ENCODE peak calls at places on chromosomes 6 and 20, in nine cellular contexts. G is CD8-positive, alpha-beta T cell; M is lower lobe of right lung; A is right lobe of liver; J is stomach; V is neural progenitor cell; K is upper lobe of right lung; E is thyroid gland; U is left lung. R is an unnamed sample.

GRCh38 chr6:134935076-134935475 is 14.8 kb downstream of the ALDH8A1 start:
- DNase-seq in G (no peak), M (no peak), A (no peak), J (no peak), V (no peak), K (no peak), E (no peak), U (no peak), R (no peak)

GRCh38 chr6:3623451-3624267 is 127.9 kb downstream of the PXDC1 start:
- DNase-seq in G (peak), M (no peak), A (no peak), J (no peak), V (no peak), K (no peak), E (peak), U (no peak), R (no peak)

GRCh38 chr6:49342410-49342809 is 120.6 kb downstream of the MMUT start:
- DNase-seq in G (no peak), M (no peak), A (no peak), J (no peak), V (no peak), K (no peak), E (no peak), U (no peak), R (no peak)

GRCh38 chr20:58850693-58851174 is at the start of gene GNAS-AS1:
- DNase-seq in G (peak), M (peak), A (no peak), J (peak), V (peak), K (peak), E (peak), U (peak), R (peak)

GRCh38 chr20:53750827-53751393 is 157.3 kb upstream of the ZNF217 start:
- DNase-seq in G (peak), M (no peak), A (no peak), J (peak), V (no peak), K (no peak), E (peak), U (no peak), R (no peak)

GRCh38 chr6:56713285-56713684 is 70.6 kb upstream of the DST start:
- DNase-seq in G (no peak), M (no peak), A (no peak), J (peak), V (no peak), K (no peak), E (peak), U (no peak), R (no peak)

GRCh38 chr6:170135041-170135440 is 155.8 kb downstream of the DLL1 start:
- DNase-seq in G (no peak), M (no peak), A (no peak), J (no peak), V (no peak), K (peak), E (no peak), U (no peak), R (no peak)

GRCh38 chr20:37976862-37977261 is 56.4 kb downstream of the TTI1 start:
- DNase-seq in G (no peak), M (no peak), A (no peak), J (no peak), V (peak), K (no peak), E (no peak), U (no peak), R (no peak)

GRCh38 chr6:43402819-43403218 is 24.5 kb upstream of the ABCC10 start:
- DNase-seq in G (no peak), M (no peak), A (no peak), J (no peak), V (no peak), K (no peak), E (no peak), U (no peak), R (no peak)

GRCh38 chr6:168050225-168050796 is 28.7 kb downstream of the FRMD1 start:
- DNase-seq in G (no peak), M (peak), A (no peak), J (no peak), V (no peak), K (no peak), E (no peak), U (peak), R (no peak)

GRCh38 chr20:32300647-32301046 is 23.2 kb downstream of the KIF3B start:
- DNase-seq in G (no peak), M (no peak), A (no peak), J (no peak), V (no peak), K (no peak), E (no peak), U (no peak), R (no peak)

GRCh38 chr6:120875900-120876299 is 458.4 kb downstream of the TBC1D32 start:
- DNase-seq in G (no peak), M (no peak), A (no peak), J (no peak), V (no peak), K (no peak), E (no peak), U (no peak), R (no peak)

GRCh38 chr6:42520786-42521607 is 42.8 kb upstream of the UBR2 start:
- DNase-seq in G (no peak), M (no peak), A (no peak), J (no peak), V (no peak), K (no peak), E (no peak), U (no peak), R (no peak)

GRCh38 chr20:63808964-63809674 is 21.9 kb downstream of the ZBTB46 start:
- DNase-seq in G (no peak), M (no peak), A (no peak), J (no peak), V (no peak), K (no peak), E (no peak), U (no peak), R (no peak)

GRCh38 chr6:164826831-164827468 is 482.5 kb downstream of the C6orf118 start:
- DNase-seq in G (no peak), M (no peak), A (no peak), J (no peak), V (no peak), K (no peak), E (no peak), U (no peak), R (no peak)

GRCh38 chr6:14799928-14800327 is 445.9 kb upstream of the JARID2 start:
- DNase-seq in G (no peak), M (peak), A (peak), J (peak), V (peak), K (no peak), E (peak), U (no peak), R (peak)

GRCh38 chr20:20199338-20200160 is 147.2 kb downstream of the CFAP61 start:
- DNase-seq in G (no peak), M (no peak), A (no peak), J (no peak), V (peak), K (no peak), E (no peak), U (peak), R (no peak)

GRCh38 chr6:52929321-52930164 is 20.0 kb upstream of the GSTA3 start:
- DNase-seq in G (no peak), M (no peak), A (peak), J (peak), V (no peak), K (peak), E (peak), U (no peak), R (no peak)

GRCh38 chr20:4227085-4227821 is 211.9 kb upstream of the RNF24 start:
- DNase-seq in G (no peak), M (no peak), A (no peak), J (no peak), V (peak), K (no peak), E (no peak), U (no peak), R (no peak)

GRCh38 chr20:2741463-2741862 is 48.9 kb downstream of the EBF4 start:
- DNase-seq in G (peak), M (no peak), A (no peak), J (no peak), V (no peak), K (no peak), E (no peak), U (no peak), R (no peak)

GRCh38 chr20:23138226-23138625 is 52.1 kb upstream of the CD93 start:
- DNase-seq in G (no peak), M (no peak), A (no peak), J (no peak), V (no peak), K (no peak), E (no peak), U (no peak), R (no peak)

GRCh38 chr6:28729501-28730402 is 194.0 kb downstream of the TRIM27 start:
- DNase-seq in G (no peak), M (no peak), A (no peak), J (no peak), V (peak), K (no peak), E (no peak), U (no peak), R (no peak)

GRCh38 chr20:18172379-18172778 is 34.7 kb downstream of the KAT14 start:
- DNase-seq in G (no peak), M (no peak), A (no peak), J (no peak), V (no peak), K (no peak), E (no peak), U (no peak), R (no peak)

GRCh38 chr6:48068326-48069191 is 42.4 kb downstream of the PTCHD4 start:
- DNase-seq in G (no peak), M (no peak), A (no peak), J (no peak), V (peak), K (peak), E (peak), U (peak), R (no peak)

GRCh38 chr6:43758617-43759050 is 11.4 kb upstream of the VEGFA start:
- DNase-seq in G (no peak), M (peak), A (no peak), J (no peak), V (peak), K (no peak), E (no peak), U (no peak), R (no peak)

GRCh38 chr6:15491986-15492269 is 170.9 kb downstream of the DTNBP1 start:
- DNase-seq in G (no peak), M (no peak), A (no peak), J (no peak), V (no peak), K (no peak), E (peak), U (no peak), R (no peak)

GRCh38 chr6:23244300-23244699 is 674.9 kb downstream of the HDGFL1 start:
- DNase-seq in G (no peak), M (no peak), A (no peak), J (no peak), V (no peak), K (no peak), E (no peak), U (no peak), R (no peak)

GRCh38 chr6:449057-449430 is 57.5 kb downstream of the IRF4 start:
- DNase-seq in G (no peak), M (no peak), A (no peak), J (no peak), V (no peak), K (no peak), E (no peak), U (no peak), R (no peak)

GRCh38 chr20:9129756-9130155 is 60.9 kb downstream of the PLCB4 start:
- DNase-seq in G (no peak), M (no peak), A (no peak), J (no peak), V (no peak), K (no peak), E (no peak), U (no peak), R (no peak)

GRCh38 chr20:46169245-46170171 is 51.4 kb downstream of the CD40 start:
- DNase-seq in G (no peak), M (no peak), A (no peak), J (no peak), V (no peak), K (no peak), E (no peak), U (no peak), R (no peak)
- H3K27ac ChIP-seq in G (no peak), M (no peak), A (no peak), J (no peak), V (no peak), K (no peak), E (no peak), U (no peak), R (no peak)

GRCh38 chr6:62974452-62974851 is 236.8 kb upstream of the FKBP1C start:
- DNase-seq in G (no peak), M (no peak), A (no peak), J (no peak), V (no peak), K (no peak), E (no peak), U (no peak), R (no peak)
- TF ChIP-seq CTCF in G (no peak), M (no peak), A (no peak), J (no peak), V (no peak), K (no peak), E (no peak), U (no peak), R (no peak)

DNA sequence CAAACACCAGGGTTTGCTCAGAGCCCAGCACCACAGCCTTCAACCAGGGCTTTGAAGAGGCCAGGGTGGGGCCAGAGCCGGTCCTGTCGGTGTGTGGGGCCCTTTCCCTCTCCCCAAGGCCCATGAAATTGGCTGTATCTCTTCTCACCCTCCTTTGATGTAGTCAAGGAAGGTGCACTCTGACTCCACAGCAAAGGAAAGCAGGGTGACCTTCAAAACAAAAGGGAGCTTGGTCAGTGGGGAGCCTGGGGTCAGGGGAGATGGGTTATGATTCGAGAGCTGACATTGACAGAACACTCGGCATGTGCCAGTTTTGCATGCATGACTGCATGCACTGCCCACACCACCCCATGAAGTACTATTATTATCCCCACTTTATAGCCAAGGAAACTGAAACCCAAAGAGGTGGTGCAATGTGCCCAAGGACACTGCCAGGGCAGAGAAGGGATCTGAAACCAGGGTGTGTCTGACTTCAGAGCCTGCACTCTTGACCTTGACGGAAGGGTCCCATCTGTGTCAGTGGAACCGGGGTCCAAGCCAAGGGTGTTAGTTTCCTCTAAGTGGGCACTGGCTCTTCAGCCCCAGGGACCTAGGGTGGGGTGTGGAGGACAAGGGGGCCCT is 55.4 kb downstream of the RAB44 start:
- DNase-seq in G (no peak), M (no peak), A (no peak), J (no peak), V (no peak), K (no peak), E (no peak), U (no peak), R (no peak)
- H3K4me3 ChIP-seq in G (no peak), M (no peak), A (no peak), J (no peak), V (no peak), K (no peak), E (no peak), U (no peak), R (no peak)

DNA sequence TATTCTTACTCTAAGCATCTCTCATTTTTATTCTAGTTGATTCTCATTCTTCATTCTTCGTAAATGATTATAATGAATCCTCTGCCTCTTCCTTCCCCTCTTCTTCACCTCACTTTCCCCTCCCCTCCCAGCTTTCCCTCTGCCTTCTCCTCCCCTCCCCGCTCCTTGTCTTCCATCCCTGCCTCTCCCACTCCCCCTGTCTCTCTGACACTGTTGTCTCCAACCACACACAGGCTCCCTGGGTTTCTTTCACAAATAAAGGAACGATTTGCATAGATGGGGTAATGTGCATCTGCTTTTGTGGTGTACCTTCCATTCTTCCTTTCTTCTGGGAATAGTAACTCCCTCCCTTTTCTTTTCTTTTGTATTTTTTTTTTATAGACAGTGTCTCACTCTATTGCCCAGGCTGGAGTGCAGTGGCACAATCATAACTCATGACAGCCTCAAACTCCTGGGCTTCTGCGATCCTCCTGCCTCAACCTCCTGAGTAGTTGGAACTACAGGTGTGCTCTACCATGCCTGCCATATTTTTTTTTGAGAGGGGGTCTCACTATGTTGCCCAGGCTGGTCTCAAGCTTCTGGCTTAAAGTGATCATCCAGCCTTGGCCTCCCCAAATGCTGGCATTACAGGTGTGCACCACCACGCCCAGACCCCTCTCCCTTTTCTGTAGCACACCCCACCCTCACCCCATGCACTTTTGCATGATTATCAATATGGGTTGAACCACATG is 318.6 kb downstream of the PRKN start:
- DNase-seq in G (no peak), M (no peak), A (no peak), J (no peak), V (peak), K (no peak), E (no peak), U (no peak), R (no peak)
- H3K27ac ChIP-seq in G (no peak), M (no peak), A (no peak), J (no peak), V (peak), K (no peak), E (no peak), U (no peak), R (no peak)

GRCh38 chr6:26249959-26250805 is 114.8 kb upstream of the BTN3A2 start:
- DNase-seq in G (peak), M (peak), A (no peak), J (peak), V (peak), K (peak), E (peak), U (peak), R (no peak)
- TF ChIP-seq CTCF in G (peak), M (peak), A (no peak), J (no peak), V (peak), K (peak), E (peak), U (no peak), R (no peak)

GRCh38 chr6:149060300-149060984 is 257.1 kb upstream of the TAB2 start:
- DNase-seq in G (peak), M (peak), A (no peak), J (no peak), V (no peak), K (no peak), E (no peak), U (no peak), R (no peak)
- H3K4me3 ChIP-seq in G (peak), M (no peak), A (no peak), J (no peak), V (no peak), K (no peak), E (no peak), U (no peak), R (no peak)

GRCh38 chr6:129660346-129660676 is 49.7 kb downstream of the ARHGAP18 start:
- DNase-seq in G (no peak), M (no peak), A (no peak), J (no peak), V (no peak), K (no peak), E (peak), U (no peak), R (no peak)

GRCh38 chr6:129663531-129663930 is 46.4 kb downstream of the ARHGAP18 start:
- DNase-seq in G (no peak), M (no peak), A (no peak), J (no peak), V (no peak), K (no peak), E (no peak), U (no peak), R (no peak)

GRCh38 chr6:129662980-129663431 is 47.0 kb downstream of the ARHGAP18 start:
- DNase-seq in G (no peak), M (no peak), A (no peak), J (no peak), V (no peak), K (no peak), E (no peak), U (no peak), R (no peak)

GRCh38 chr6:129662406-129662766 is 47.6 kb downstream of the ARHGAP18 start:
- DNase-seq in G (no peak), M (no peak), A (no peak), J (no peak), V (no peak), K (no peak), E (no peak), U (no peak), R (no peak)

GRCh38 chr6:129661478-129662405 is 48.2 kb downstream of the ARHGAP18 start:
- DNase-seq in G (no peak), M (no peak), A (no peak), J (no peak), V (no peak), K (no peak), E (peak), U (no peak), R (no peak)
- H3K27ac ChIP-seq in G (no peak), M (peak), A (no peak), J (no peak), V (no peak), K (no peak), E (peak), U (peak), R (peak)